ENCODE peak calls at places on chromosomes 7 and 10, in five cellular contexts. One of them, this sample, is unnamed.

GRCh38 chr7:157234271-157234670 is 95.5 kb downstream of the UBE3C start:
- DNase-seq in suprapubic skin: no peak
- DNase-seq in CD8-positive, alpha-beta memory T cell: no peak
- DNase-seq in NCI-H2171: no peak
- DNase-seq in head of caudate nucleus: no peak
- DNase-seq in this sample: no peak

GRCh38 chr10:25675204-25675603 is 258.8 kb upstream of the MYO3A start:
- DNase-seq in suprapubic skin: no peak
- DNase-seq in head of caudate nucleus: peak; percentile 51
- DNase-seq in CD8-positive, alpha-beta memory T cell: no peak
- DNase-seq in NCI-H2171: no peak
- DNase-seq in this sample: no peak

GRCh38 chr7:27097686-27098492 is 2.1 kb upstream of the HOXA1 start:
- DNase-seq in head of caudate nucleus: no peak
- DNase-seq in CD8-positive, alpha-beta memory T cell: no peak
- DNase-seq in NCI-H2171: no peak
- DNase-seq in suprapubic skin: no peak
- DNase-seq in this sample: no peak

GRCh38 chr10:62817763-62818425 is 1.7 kb upstream of the EGR2 start:
- DNase-seq in CD8-positive, alpha-beta memory T cell: peak; percentile 54
- DNase-seq in suprapubic skin: no peak
- DNase-seq in head of caudate nucleus: peak; percentile 78
- DNase-seq in NCI-H2171: peak; percentile 6
- DNase-seq in this sample: peak; percentile 55

GRCh38 chr10:81179805-81180452 is 642.2 kb downstream of the SH2D4B start:
- DNase-seq in suprapubic skin: no peak
- DNase-seq in NCI-H2171: no peak
- DNase-seq in head of caudate nucleus: no peak
- DNase-seq in CD8-positive, alpha-beta memory T cell: no peak
- DNase-seq in this sample: no peak

GRCh38 chr7:70738080-70738479 is 393.9 kb upstream of the GALNT17 start:
- DNase-seq in head of caudate nucleus: no peak
- DNase-seq in suprapubic skin: no peak
- DNase-seq in CD8-positive, alpha-beta memory T cell: no peak
- DNase-seq in NCI-H2171: no peak
- DNase-seq in this sample: no peak

GRCh38 chr10:119737827-119738226 is 12.0 kb downstream of the INPP5F start:
- DNase-seq in suprapubic skin: no peak
- DNase-seq in head of caudate nucleus: no peak
- DNase-seq in CD8-positive, alpha-beta memory T cell: no peak
- DNase-seq in NCI-H2171: no peak
- DNase-seq in this sample: no peak

GRCh38 chr7:4604456-4604940 is 77.6 kb upstream of the FOXK1 start:
- DNase-seq in suprapubic skin: no peak
- DNase-seq in NCI-H2171: no peak
- DNase-seq in head of caudate nucleus: no peak
- DNase-seq in CD8-positive, alpha-beta memory T cell: no peak
- DNase-seq in this sample: no peak

GRCh38 chr10:70430489-70431445 is 10.7 kb downstream of the NODAL start:
- DNase-seq in CD8-positive, alpha-beta memory T cell: no peak
- DNase-seq in suprapubic skin: no peak
- DNase-seq in head of caudate nucleus: peak; percentile 48
- DNase-seq in NCI-H2171: no peak
- DNase-seq in this sample: no peak

GRCh38 chr10:26627320-26627719 is 70.2 kb upstream of the PDSS1 start:
- DNase-seq in head of caudate nucleus: no peak
- DNase-seq in CD8-positive, alpha-beta memory T cell: no peak
- DNase-seq in suprapubic skin: no peak
- DNase-seq in NCI-H2171: no peak
- DNase-seq in this sample: no peak

GRCh38 chr7:112995091-112995824 is 91.4 kb downstream of the GPR85 start:
- DNase-seq in NCI-H2171: no peak
- DNase-seq in CD8-positive, alpha-beta memory T cell: no peak
- DNase-seq in suprapubic skin: no peak
- DNase-seq in head of caudate nucleus: no peak
- DNase-seq in this sample: no peak

GRCh38 chr10:50310560-50311174 is 59.4 kb upstream of the ASAH2 start:
- DNase-seq in CD8-positive, alpha-beta memory T cell: no peak
- DNase-seq in NCI-H2171: no peak
- DNase-seq in suprapubic skin: no peak
- DNase-seq in head of caudate nucleus: no peak
- DNase-seq in this sample: no peak

GRCh38 chr10:100327007-100327700 is 2.9 kb downstream of the PKD2L1 start:
- DNase-seq in NCI-H2171: no peak
- DNase-seq in head of caudate nucleus: no peak
- DNase-seq in suprapubic skin: no peak
- DNase-seq in CD8-positive, alpha-beta memory T cell: no peak
- DNase-seq in this sample: no peak

GRCh38 chr10:55746002-55746401 is 615.1 kb downstream of the ZWINT start:
- DNase-seq in suprapubic skin: no peak
- DNase-seq in NCI-H2171: no peak
- DNase-seq in CD8-positive, alpha-beta memory T cell: no peak
- DNase-seq in head of caudate nucleus: no peak
- DNase-seq in this sample: no peak

GRCh38 chr10:17257466-17258321 is 29.7 kb downstream of the VIM start:
- DNase-seq in CD8-positive, alpha-beta memory T cell: peak; percentile 39
- DNase-seq in NCI-H2171: no peak
- DNase-seq in suprapubic skin: no peak
- DNase-seq in head of caudate nucleus: peak; percentile 67
- DNase-seq in this sample: peak; percentile 4

GRCh38 chr10:49419005-49419404 is 23.1 kb upstream of the DRGX start:
- DNase-seq in suprapubic skin: no peak
- DNase-seq in CD8-positive, alpha-beta memory T cell: no peak
- DNase-seq in head of caudate nucleus: no peak
- DNase-seq in NCI-H2171: no peak
- DNase-seq in this sample: no peak

GRCh38 chr7:151759591-151760042 is 117.3 kb downstream of the PRKAG2 start:
- DNase-seq in CD8-positive, alpha-beta memory T cell: peak; percentile 40
- DNase-seq in suprapubic skin: no peak
- DNase-seq in head of caudate nucleus: peak; percentile 74
- DNase-seq in NCI-H2171: peak; percentile 33
- DNase-seq in this sample: peak; percentile 48

GRCh38 chr7:34156336-34156735 is 251.0 kb downstream of the BMPER start:
- DNase-seq in NCI-H2171: no peak
- DNase-seq in head of caudate nucleus: no peak
- DNase-seq in suprapubic skin: no peak
- DNase-seq in CD8-positive, alpha-beta memory T cell: no peak
- DNase-seq in this sample: no peak

GRCh38 chr7:142590077-142590476 is 159.2 kb upstream of the PRSS1 start:
- DNase-seq in head of caudate nucleus: no peak
- DNase-seq in CD8-positive, alpha-beta memory T cell: no peak
- DNase-seq in suprapubic skin: no peak
- DNase-seq in NCI-H2171: no peak
- DNase-seq in this sample: no peak

GRCh38 chr7:134854816-134855215 is 75.4 kb downstream of the CALD1 start:
- DNase-seq in CD8-positive, alpha-beta memory T cell: no peak
- DNase-seq in suprapubic skin: no peak
- DNase-seq in NCI-H2171: no peak
- DNase-seq in head of caudate nucleus: no peak
- DNase-seq in this sample: no peak